ENCODE peak calls at places on chromosomes 13 and 19, in nine cellular contexts. S, F, E, G, Z, W, Y, O and Q are unnamed samples. For H3K4me1, the result is how much of the 10 kb centered on the place peaks cover.

GRCh38 chr19:33486936-33487793 is 34.4 kb downstream of the PEPD start:
- DNase-seq in S (no peak), F (peak), E (peak), G (peak), Z (no peak), W (no peak), Y (no peak), O (no peak), Q (peak)

GRCh38 chr19:17020823-17021222 is 5.8 kb downstream of the CPAMD8 start:
- DNase-seq in S (no peak), F (no peak), E (no peak), G (peak), Z (no peak), W (no peak), Y (peak), O (no peak), Q (no peak)

GRCh38 chr13:102609696-102610095 is 12.9 kb downstream of the TPP2 start:
- DNase-seq in S (no peak), F (no peak), E (no peak), G (no peak), Z (no peak), W (no peak), Y (no peak), O (no peak), Q (no peak)

GRCh38 chr19:57028804-57029525 is 90.8 kb upstream of the USP29 start:
- DNase-seq in S (no peak), F (no peak), E (no peak), G (no peak), Z (no peak), W (no peak), Y (no peak), O (no peak), Q (no peak)

GRCh38 chr13:97506511-97506910 is 72.5 kb downstream of the RAP2A start:
- DNase-seq in S (no peak), F (no peak), E (no peak), G (peak), Z (no peak), W (no peak), Y (no peak), O (peak), Q (no peak)

GRCh38 chr13:44667950-44668349 is 91.8 kb upstream of the TSC22D1 start:
- DNase-seq in S (no peak), F (no peak), E (no peak), G (no peak), Z (no peak), W (no peak), Y (no peak), O (no peak), Q (no peak)

GRCh38 chr13:41931337-41931736 is 29.6 kb downstream of the VWA8 start:
- DNase-seq in S (no peak), F (no peak), E (no peak), G (no peak), Z (no peak), W (no peak), Y (peak), O (no peak), Q (no peak)

GRCh38 chr19:43673702-43674629 is 4.0 kb upstream of the PLAUR start:
- DNase-seq in S (no peak), F (no peak), E (no peak), G (no peak), Z (no peak), W (no peak), Y (no peak), O (no peak), Q (no peak)

GRCh38 chr19:24140099-24140498 is 53.1 kb downstream of the ZNF254 start:
- DNase-seq in S (no peak), F (no peak), E (no peak), G (peak), Z (no peak), W (no peak), Y (peak), O (no peak), Q (no peak)

GRCh38 chr13:30881931-30882899 is 23.9 kb upstream of the MEDAG start:
- DNase-seq in S (no peak), F (no peak), E (peak), G (no peak), Z (no peak), W (no peak), Y (no peak), O (no peak), Q (no peak)

GRCh38 chr13:35898041-35898440 is 233.1 kb downstream of the DCLK1 start:
- DNase-seq in S (no peak), F (no peak), E (no peak), G (no peak), Z (no peak), W (no peak), Y (no peak), O (no peak), Q (no peak)

GRCh38 chr19:49119411-49120324 is at the start of gene PPFIA3:
- DNase-seq in S (peak), F (no peak), E (peak), G (peak), Z (peak), W (peak), Y (no peak), O (peak), Q (peak)

GRCh38 chr19:7905298-7905697 is 1.6 kb downstream of the MAP2K7 start:
- DNase-seq in S (no peak), F (peak), E (no peak), G (no peak), Z (no peak), W (no peak), Y (no peak), O (no peak), Q (no peak)

GRCh38 chr13:85509512-85509911 is 289.7 kb downstream of the SLITRK6 start:
- DNase-seq in S (no peak), F (no peak), E (no peak), G (no peak), Z (no peak), W (no peak), Y (peak), O (no peak), Q (no peak)

GRCh38 chr13:98443329-98443728 is 133.6 kb downstream of the STK24 start:
- DNase-seq in S (no peak), F (no peak), E (no peak), G (no peak), Z (no peak), W (no peak), Y (peak), O (no peak), Q (no peak)

GRCh38 chr19:37964109-37964508 is 57.1 kb downstream of the SIPA1L3 start:
- DNase-seq in S (no peak), F (peak), E (no peak), G (no peak), Z (no peak), W (no peak), Y (no peak), O (no peak), Q (no peak)

GRCh38 chr13:64410654-64411053 is 2819.5 kb downstream of the PCDH9 start:
- DNase-seq in S (no peak), F (no peak), E (no peak), G (no peak), Z (no peak), W (no peak), Y (no peak), O (no peak), Q (no peak)

GRCh38 chr13:36848228-36848982 is 29.4 kb downstream of the RFXAP start:
- DNase-seq in S (no peak), F (no peak), E (peak), G (peak), Z (no peak), W (no peak), Y (peak), O (no peak), Q (no peak)

GRCh38 chr13:19862511-19863313 is 737 bp downstream of the ZMYM5 start:
- DNase-seq in S (peak), F (peak), E (no peak), G (peak), Z (peak), W (peak), Y (peak), O (peak), Q (peak)

GRCh38 chr19:38039966-38040365 is 133.0 kb downstream of the SIPA1L3 start:
- DNase-seq in S (no peak), F (no peak), E (no peak), G (no peak), Z (no peak), W (no peak), Y (peak), O (no peak), Q (no peak)

GRCh38 chr13:106497079-106497478 is 38.4 kb downstream of the EFNB2 start:
- DNase-seq in S (no peak), F (no peak), E (no peak), G (no peak), Z (no peak), W (no peak), Y (no peak), O (no peak), Q (no peak)

GRCh38 chr19:28710278-28710677 is 502.7 kb downstream of the UQCRFS1 start:
- DNase-seq in S (no peak), F (no peak), E (peak), G (peak), Z (no peak), W (no peak), Y (peak), O (peak), Q (no peak)

GRCh38 chr19:48646192-48646911 is 365 bp upstream of the CA11 start:
- DNase-seq in S (peak), F (peak), E (peak), G (peak), Z (peak), W (peak), Y (peak), O (peak), Q (peak)

GRCh38 chr19:41861098-41861768 is 1.2 kb downstream of the RPS19 start:
- DNase-seq in S (no peak), F (no peak), E (no peak), G (no peak), Z (no peak), W (no peak), Y (no peak), O (no peak), Q (no peak)

GRCh38 chr19:19570561-19570960 is 32.5 kb downstream of the CILP2 start:
- DNase-seq in S (no peak), F (no peak), E (no peak), G (no peak), Z (no peak), W (no peak), Y (no peak), O (no peak), Q (no peak)

GRCh38 chr13:36192166-36192565 is 22.2 kb downstream of the SOHLH2 start:
- DNase-seq in S (no peak), F (no peak), E (no peak), G (peak), Z (no peak), W (no peak), Y (no peak), O (no peak), Q (no peak)

GRCh38 chr19:28960586-28960985 is 252.4 kb downstream of the UQCRFS1 start:
- DNase-seq in S (no peak), F (no peak), E (no peak), G (no peak), Z (no peak), W (no peak), Y (no peak), O (no peak), Q (no peak)

GRCh38 chr19:47228168-47228936 is 2.6 kb downstream of the BBC3 start:
- DNase-seq in S (peak), F (peak), E (peak), G (peak), Z (peak), W (peak), Y (peak), O (peak), Q (peak)

GRCh38 chr19:47230921-47231214 is at the start of gene BBC3:
- DNase-seq in S (no peak), F (peak), E (no peak), G (no peak), Z (no peak), W (no peak), Y (no peak), O (no peak), Q (no peak)

GRCh38 chr19:47230122-47230920 is 678 bp downstream of the BBC3 start:
- DNase-seq in S (peak), F (peak), E (peak), G (peak), Z (peak), W (peak), Y (no peak), O (peak), Q (peak)

GRCh38 chr19:47228937-47229673 is 1.9 kb downstream of the BBC3 start:
- DNase-seq in S (peak), F (no peak), E (no peak), G (no peak), Z (no peak), W (no peak), Y (peak), O (peak), Q (peak)

GRCh38 chr19:47229674-47230121 is 1.3 kb downstream of the BBC3 start:
- DNase-seq in S (no peak), F (no peak), E (peak), G (no peak), Z (no peak), W (no peak), Y (peak), O (peak), Q (no peak)
- H3K4me1 ChIP-seq in S (half or more), F (half or more), E (under half), G (under half), Z (half or more), W (under half), Y (under half), O (under half), Q (under half)

GRCh38 chr19:2083174-2083854 is 12.8 kb downstream of the MOB3A start:
- DNase-seq in S (peak), F (no peak), E (peak), G (no peak), Z (no peak), W (no peak), Y (no peak), O (no peak), Q (no peak)
- H3K4me1 ChIP-seq in S (half or more), F (half or more), E (under half), G (under half), Z (under half), W (under half), Y (under half), O (under half), Q (under half)

GRCh38 chr19:1089126-1089771 is 5.9 kb downstream of the POLR2E start:
- DNase-seq in S (no peak), F (no peak), E (no peak), G (no peak), Z (no peak), W (no peak), Y (no peak), O (no peak), Q (no peak)
- H3K4me1 ChIP-seq in S (half or more), F (under half), E (under half), G (under half), Z (under half), W (under half), Y (under half), O (under half), Q (under half)

GRCh38 chr13:33275916-33276315 is 9.6 kb downstream of the STARD13 start:
- DNase-seq in S (no peak), F (no peak), E (no peak), G (no peak), Z (no peak), W (no peak), Y (no peak), O (no peak), Q (no peak)

GRCh38 chr13:33270906-33271538 is 14.5 kb downstream of the STARD13 start:
- DNase-seq in S (no peak), F (no peak), E (no peak), G (no peak), Z (no peak), W (no peak), Y (no peak), O (no peak), Q (no peak)

GRCh38 chr13:33274264-33274663 is 11.3 kb downstream of the STARD13 start:
- DNase-seq in S (no peak), F (no peak), E (no peak), G (no peak), Z (no peak), W (no peak), Y (peak), O (no peak), Q (no peak)

GRCh38 chr13:33272531-33273124 is 12.9 kb downstream of the STARD13 start:
- DNase-seq in S (no peak), F (no peak), E (no peak), G (no peak), Z (no peak), W (no peak), Y (peak), O (no peak), Q (no peak)

GRCh38 chr13:33271759-33272158 is 13.8 kb downstream of the STARD13 start:
- DNase-seq in S (no peak), F (no peak), E (no peak), G (no peak), Z (no peak), W (no peak), Y (no peak), O (no peak), Q (no peak)
- H3K4me1 ChIP-seq in S (under half), F (under half), E (under half), G (under half), Z (half or more), W (under half), Y (under half), O (under half), Q (under half)

DNA sequence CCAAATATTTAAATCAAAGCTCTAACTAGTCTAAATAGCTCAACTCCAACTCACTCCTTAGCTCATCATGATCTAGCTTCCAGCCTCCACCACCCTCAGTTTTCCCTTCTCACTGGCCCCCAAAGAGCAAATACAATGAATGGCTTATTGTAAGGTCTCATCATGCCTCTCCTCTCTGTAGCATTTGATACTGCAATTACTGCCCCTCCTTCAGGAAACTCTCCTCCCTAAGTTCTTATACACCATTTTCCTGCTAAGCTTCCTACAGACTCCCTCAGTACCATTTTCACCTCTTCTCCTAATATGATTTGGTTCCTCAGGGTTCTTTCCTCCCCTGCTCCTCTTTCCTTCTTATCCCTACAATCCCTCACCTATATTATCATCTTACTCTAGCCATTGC is 12.8 kb downstream of the KPNA3 start:
- DNase-seq in S (no peak), F (no peak), E (no peak), G (no peak), Z (no peak), W (no peak), Y (no peak), O (no peak), Q (no peak)
- H3K4me1 ChIP-seq in S (under half), F (under half), E (under half), G (under half), Z (half or more), W (under half), Y (under half), O (under half), Q (half or more)

GRCh38 chr13:110302154-110302553 is 4.8 kb downstream of the COL4A1 start:
- DNase-seq in S (no peak), F (no peak), E (no peak), G (no peak), Z (no peak), W (no peak), Y (no peak), O (no peak), Q (no peak)
- H3K4me1 ChIP-seq in S (under half), F (under half), E (under half), G (under half), Z (half or more), W (under half), Y (under half), O (under half), Q (under half)

GRCh38 chr19:12783226-12783848 is 7.9 kb upstream of the JUNB start:
- DNase-seq in S (no peak), F (no peak), E (no peak), G (peak), Z (no peak), W (no peak), Y (no peak), O (no peak), Q (no peak)
- H3K4me1 ChIP-seq in S (half or more), F (half or more), E (half or more), G (under half), Z (half or more), W (under half), Y (under half), O (under half), Q (under half)

GRCh38 chr13:40615619-40616018 is 50.8 kb downstream of the FOXO1 start:
- DNase-seq in S (no peak), F (no peak), E (no peak), G (no peak), Z (no peak), W (no peak), Y (no peak), O (no peak), Q (no peak)

GRCh38 chr13:40613954-40614353 is 52.5 kb downstream of the FOXO1 start:
- DNase-seq in S (no peak), F (no peak), E (no peak), G (no peak), Z (no peak), W (no peak), Y (no peak), O (no peak), Q (no peak)

GRCh38 chr13:40611635-40612422 is 54.6 kb downstream of the FOXO1 start:
- DNase-seq in S (no peak), F (no peak), E (no peak), G (peak), Z (no peak), W (no peak), Y (no peak), O (no peak), Q (no peak)

GRCh38 chr13:40611004-40611403 is 55.4 kb downstream of the FOXO1 start:
- DNase-seq in S (no peak), F (no peak), E (no peak), G (no peak), Z (no peak), W (no peak), Y (no peak), O (no peak), Q (no peak)

DNA sequence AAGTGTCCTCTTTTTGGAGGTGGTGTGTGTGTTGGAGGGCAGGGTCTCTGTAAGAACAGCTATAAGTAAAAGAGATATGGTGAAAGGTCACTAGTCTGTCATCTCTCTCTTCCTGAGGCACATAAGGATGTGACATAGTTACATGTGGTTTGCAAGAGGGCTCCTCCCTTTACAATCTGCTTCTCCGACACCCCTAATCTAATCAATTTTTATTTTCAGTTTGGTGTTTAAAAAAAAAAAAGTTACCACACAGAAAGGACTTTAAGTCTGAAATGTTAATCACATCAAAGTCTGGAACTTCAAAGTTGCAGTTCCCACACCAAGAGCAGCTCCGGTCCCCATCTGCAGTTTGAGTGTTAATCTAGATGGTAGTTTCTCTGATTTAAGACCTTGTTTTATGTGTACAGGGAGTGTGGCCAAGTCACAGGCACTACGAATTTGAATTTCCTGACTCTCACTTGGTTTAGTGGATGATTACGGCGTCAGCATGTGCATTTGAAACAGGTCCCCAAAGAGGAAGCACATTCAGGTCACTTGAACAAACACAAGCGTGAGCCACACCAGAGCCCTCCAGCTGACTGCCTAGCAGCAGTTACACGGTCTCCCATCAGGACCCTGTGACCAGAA is 53.1 kb downstream of the FOXO1 start:
- DNase-seq in S (peak), F (no peak), E (no peak), G (no peak), Z (no peak), W (no peak), Y (no peak), O (no peak), Q (peak)
- H3K4me1 ChIP-seq in S (half or more), F (under half), E (under half), G (under half), Z (half or more), W (under half), Y (under half), O (under half), Q (half or more)

GRCh38 chr13:26992951-26993490 is 178.6 kb downstream of the USP12 start:
- DNase-seq in S (no peak), F (peak), E (no peak), G (no peak), Z (no peak), W (no peak), Y (no peak), O (no peak), Q (no peak)
- H3K4me1 ChIP-seq in S (under half), F (under half), E (under half), G (under half), Z (under half), W (under half), Y (under half), O (under half), Q (under half)

GRCh38 chr13:113216165-113217056 is 7.0 kb downstream of the CUL4A start:
- DNase-seq in S (no peak), F (no peak), E (no peak), G (peak), Z (peak), W (peak), Y (peak), O (no peak), Q (peak)
- H3K4me1 ChIP-seq in S (under half), F (under half), E (under half), G (under half), Z (half or more), W (under half), Y (under half), O (under half), Q (half or more)